ENCODE peak calls at places on chromosomes 13 and 19, in six cellular contexts. One of them, this sample, is unnamed.

GRCh38 chr19:16372065-16372915 is 47.7 kb downstream of the KLF2 start:
- DNase-seq in T-helper 9 cell: no peak
- DNase-seq in activated CD4-positive, alpha-beta T cell treated with anti-CD3 and anti-CD28 coated beads, Interleukin-2, amount 50 U/mL, for 24 hours: no peak
- DNase-seq in activated naive CD8-positive, alpha-beta T cell treated with anti-CD3 and anti-CD28 coated beads, Interleukin-2, amount 10 ng/mL, durations not matched to agents 7 days and 5 days: no peak
- DNase-seq in activated CD8-positive, alpha-beta T cell treated with anti-CD3 and anti-CD28 coated beads, Interleukin-2, amount 10 ng/mL, durations not matched to agents 7 days and 5 days: peak
- DNase-seq in pulmonary artery endothelial cell: no peak
- DNase-seq in this sample: no peak

GRCh38 chr13:76853481-76853880 is 32.7 kb downstream of the KCTD12 start:
- DNase-seq in T-helper 9 cell: no peak
- DNase-seq in activated CD8-positive, alpha-beta T cell treated with anti-CD3 and anti-CD28 coated beads, Interleukin-2, amount 10 ng/mL, durations not matched to agents 7 days and 5 days: no peak
- DNase-seq in activated naive CD8-positive, alpha-beta T cell treated with anti-CD3 and anti-CD28 coated beads, Interleukin-2, amount 10 ng/mL, durations not matched to agents 7 days and 5 days: no peak
- DNase-seq in pulmonary artery endothelial cell: peak
- DNase-seq in activated CD4-positive, alpha-beta T cell treated with anti-CD3 and anti-CD28 coated beads, Interleukin-2, amount 50 U/mL, for 24 hours: no peak
- DNase-seq in this sample: no peak

GRCh38 chr19:55528030-55528801 is 8.7 kb downstream of the SBK2 start:
- DNase-seq in pulmonary artery endothelial cell: no peak
- DNase-seq in activated CD8-positive, alpha-beta T cell treated with anti-CD3 and anti-CD28 coated beads, Interleukin-2, amount 10 ng/mL, durations not matched to agents 7 days and 5 days: no peak
- DNase-seq in activated CD4-positive, alpha-beta T cell treated with anti-CD3 and anti-CD28 coated beads, Interleukin-2, amount 50 U/mL, for 24 hours: no peak
- DNase-seq in activated naive CD8-positive, alpha-beta T cell treated with anti-CD3 and anti-CD28 coated beads, Interleukin-2, amount 10 ng/mL, durations not matched to agents 7 days and 5 days: no peak
- DNase-seq in T-helper 9 cell: no peak
- DNase-seq in this sample: no peak

GRCh38 chr13:28047784-28048388 is 52.5 kb downstream of the FLT3 start:
- DNase-seq in activated naive CD8-positive, alpha-beta T cell treated with anti-CD3 and anti-CD28 coated beads, Interleukin-2, amount 10 ng/mL, durations not matched to agents 7 days and 5 days: no peak
- DNase-seq in T-helper 9 cell: no peak
- DNase-seq in activated CD8-positive, alpha-beta T cell treated with anti-CD3 and anti-CD28 coated beads, Interleukin-2, amount 10 ng/mL, durations not matched to agents 7 days and 5 days: no peak
- DNase-seq in pulmonary artery endothelial cell: no peak
- DNase-seq in activated CD4-positive, alpha-beta T cell treated with anti-CD3 and anti-CD28 coated beads, Interleukin-2, amount 50 U/mL, for 24 hours: no peak
- DNase-seq in this sample: no peak

GRCh38 chr13:46866150-46866549 is 30.7 kb downstream of the HTR2A start:
- DNase-seq in activated naive CD8-positive, alpha-beta T cell treated with anti-CD3 and anti-CD28 coated beads, Interleukin-2, amount 10 ng/mL, durations not matched to agents 7 days and 5 days: no peak
- DNase-seq in activated CD8-positive, alpha-beta T cell treated with anti-CD3 and anti-CD28 coated beads, Interleukin-2, amount 10 ng/mL, durations not matched to agents 7 days and 5 days: no peak
- DNase-seq in activated CD4-positive, alpha-beta T cell treated with anti-CD3 and anti-CD28 coated beads, Interleukin-2, amount 50 U/mL, for 24 hours: no peak
- DNase-seq in pulmonary artery endothelial cell: peak
- DNase-seq in T-helper 9 cell: no peak
- DNase-seq in this sample: peak

GRCh38 chr19:46860846-46861690 is at the start of gene ARHGAP35:
- DNase-seq in pulmonary artery endothelial cell: no peak
- DNase-seq in T-helper 9 cell: peak
- DNase-seq in activated CD4-positive, alpha-beta T cell treated with anti-CD3 and anti-CD28 coated beads, Interleukin-2, amount 50 U/mL, for 24 hours: no peak
- DNase-seq in activated naive CD8-positive, alpha-beta T cell treated with anti-CD3 and anti-CD28 coated beads, Interleukin-2, amount 10 ng/mL, durations not matched to agents 7 days and 5 days: no peak
- DNase-seq in activated CD8-positive, alpha-beta T cell treated with anti-CD3 and anti-CD28 coated beads, Interleukin-2, amount 10 ng/mL, durations not matched to agents 7 days and 5 days: peak
- DNase-seq in this sample: peak

GRCh38 chr13:83935566-83935965 is 53.3 kb upstream of the SLITRK1 start:
- DNase-seq in activated CD8-positive, alpha-beta T cell treated with anti-CD3 and anti-CD28 coated beads, Interleukin-2, amount 10 ng/mL, durations not matched to agents 7 days and 5 days: no peak
- DNase-seq in activated naive CD8-positive, alpha-beta T cell treated with anti-CD3 and anti-CD28 coated beads, Interleukin-2, amount 10 ng/mL, durations not matched to agents 7 days and 5 days: no peak
- DNase-seq in T-helper 9 cell: no peak
- DNase-seq in pulmonary artery endothelial cell: no peak
- DNase-seq in activated CD4-positive, alpha-beta T cell treated with anti-CD3 and anti-CD28 coated beads, Interleukin-2, amount 50 U/mL, for 24 hours: no peak
- DNase-seq in this sample: no peak

GRCh38 chr19:55465460-55466245 is 1.1 kb upstream of the C19orf85 start:
- DNase-seq in activated naive CD8-positive, alpha-beta T cell treated with anti-CD3 and anti-CD28 coated beads, Interleukin-2, amount 10 ng/mL, durations not matched to agents 7 days and 5 days: no peak
- DNase-seq in pulmonary artery endothelial cell: no peak
- DNase-seq in activated CD4-positive, alpha-beta T cell treated with anti-CD3 and anti-CD28 coated beads, Interleukin-2, amount 50 U/mL, for 24 hours: no peak
- DNase-seq in T-helper 9 cell: no peak
- DNase-seq in activated CD8-positive, alpha-beta T cell treated with anti-CD3 and anti-CD28 coated beads, Interleukin-2, amount 10 ng/mL, durations not matched to agents 7 days and 5 days: no peak
- DNase-seq in this sample: no peak

GRCh38 chr19:57830071-57830602 is at the start of gene ZNF587B:
- DNase-seq in pulmonary artery endothelial cell: no peak
- DNase-seq in activated CD4-positive, alpha-beta T cell treated with anti-CD3 and anti-CD28 coated beads, Interleukin-2, amount 50 U/mL, for 24 hours: no peak
- DNase-seq in activated CD8-positive, alpha-beta T cell treated with anti-CD3 and anti-CD28 coated beads, Interleukin-2, amount 10 ng/mL, durations not matched to agents 7 days and 5 days: peak
- DNase-seq in activated naive CD8-positive, alpha-beta T cell treated with anti-CD3 and anti-CD28 coated beads, Interleukin-2, amount 10 ng/mL, durations not matched to agents 7 days and 5 days: peak
- DNase-seq in T-helper 9 cell: peak
- DNase-seq in this sample: peak

GRCh38 chr19:45200614-45201013 is 22.0 kb downstream of the BLOC1S3 start:
- DNase-seq in activated CD8-positive, alpha-beta T cell treated with anti-CD3 and anti-CD28 coated beads, Interleukin-2, amount 10 ng/mL, durations not matched to agents 7 days and 5 days: no peak
- DNase-seq in pulmonary artery endothelial cell: no peak
- DNase-seq in activated naive CD8-positive, alpha-beta T cell treated with anti-CD3 and anti-CD28 coated beads, Interleukin-2, amount 10 ng/mL, durations not matched to agents 7 days and 5 days: no peak
- DNase-seq in T-helper 9 cell: no peak
- DNase-seq in activated CD4-positive, alpha-beta T cell treated with anti-CD3 and anti-CD28 coated beads, Interleukin-2, amount 50 U/mL, for 24 hours: no peak
- DNase-seq in this sample: no peak

GRCh38 chr13:26914624-26915023 is 154.0 kb upstream of the GPR12 start:
- DNase-seq in T-helper 9 cell: no peak
- DNase-seq in activated naive CD8-positive, alpha-beta T cell treated with anti-CD3 and anti-CD28 coated beads, Interleukin-2, amount 10 ng/mL, durations not matched to agents 7 days and 5 days: no peak
- DNase-seq in pulmonary artery endothelial cell: no peak
- DNase-seq in activated CD4-positive, alpha-beta T cell treated with anti-CD3 and anti-CD28 coated beads, Interleukin-2, amount 50 U/mL, for 24 hours: no peak
- DNase-seq in activated CD8-positive, alpha-beta T cell treated with anti-CD3 and anti-CD28 coated beads, Interleukin-2, amount 10 ng/mL, durations not matched to agents 7 days and 5 days: peak
- DNase-seq in this sample: no peak

GRCh38 chr19:49997709-49998108 is 27.5 kb downstream of the VRK3 start:
- DNase-seq in T-helper 9 cell: no peak
- DNase-seq in activated CD4-positive, alpha-beta T cell treated with anti-CD3 and anti-CD28 coated beads, Interleukin-2, amount 50 U/mL, for 24 hours: no peak
- DNase-seq in activated naive CD8-positive, alpha-beta T cell treated with anti-CD3 and anti-CD28 coated beads, Interleukin-2, amount 10 ng/mL, durations not matched to agents 7 days and 5 days: no peak
- DNase-seq in pulmonary artery endothelial cell: no peak
- DNase-seq in activated CD8-positive, alpha-beta T cell treated with anti-CD3 and anti-CD28 coated beads, Interleukin-2, amount 10 ng/mL, durations not matched to agents 7 days and 5 days: peak
- DNase-seq in this sample: no peak

GRCh38 chr19:53432088-53432661 is 391 bp downstream of the ZNF761 start:
- DNase-seq in activated naive CD8-positive, alpha-beta T cell treated with anti-CD3 and anti-CD28 coated beads, Interleukin-2, amount 10 ng/mL, durations not matched to agents 7 days and 5 days: peak
- DNase-seq in activated CD4-positive, alpha-beta T cell treated with anti-CD3 and anti-CD28 coated beads, Interleukin-2, amount 50 U/mL, for 24 hours: no peak
- DNase-seq in pulmonary artery endothelial cell: no peak
- DNase-seq in T-helper 9 cell: no peak
- DNase-seq in activated CD8-positive, alpha-beta T cell treated with anti-CD3 and anti-CD28 coated beads, Interleukin-2, amount 10 ng/mL, durations not matched to agents 7 days and 5 days: peak
- DNase-seq in this sample: no peak

GRCh38 chr13:44815507-44816074 is 173.7 kb downstream of the NUFIP1 start:
- DNase-seq in activated naive CD8-positive, alpha-beta T cell treated with anti-CD3 and anti-CD28 coated beads, Interleukin-2, amount 10 ng/mL, durations not matched to agents 7 days and 5 days: no peak
- DNase-seq in activated CD8-positive, alpha-beta T cell treated with anti-CD3 and anti-CD28 coated beads, Interleukin-2, amount 10 ng/mL, durations not matched to agents 7 days and 5 days: no peak
- DNase-seq in T-helper 9 cell: no peak
- DNase-seq in pulmonary artery endothelial cell: no peak
- DNase-seq in activated CD4-positive, alpha-beta T cell treated with anti-CD3 and anti-CD28 coated beads, Interleukin-2, amount 50 U/mL, for 24 hours: peak
- DNase-seq in this sample: no peak

GRCh38 chr19:55552206-55552605 is 6.9 kb upstream of the SBK3 start:
- DNase-seq in T-helper 9 cell: no peak
- DNase-seq in pulmonary artery endothelial cell: no peak
- DNase-seq in activated naive CD8-positive, alpha-beta T cell treated with anti-CD3 and anti-CD28 coated beads, Interleukin-2, amount 10 ng/mL, durations not matched to agents 7 days and 5 days: no peak
- DNase-seq in activated CD8-positive, alpha-beta T cell treated with anti-CD3 and anti-CD28 coated beads, Interleukin-2, amount 10 ng/mL, durations not matched to agents 7 days and 5 days: no peak
- DNase-seq in activated CD4-positive, alpha-beta T cell treated with anti-CD3 and anti-CD28 coated beads, Interleukin-2, amount 50 U/mL, for 24 hours: no peak
- DNase-seq in this sample: no peak

GRCh38 chr19:48454150-48454730 is 1.1 kb upstream of the KCNJ14 start:
- DNase-seq in activated CD4-positive, alpha-beta T cell treated with anti-CD3 and anti-CD28 coated beads, Interleukin-2, amount 50 U/mL, for 24 hours: no peak
- DNase-seq in activated naive CD8-positive, alpha-beta T cell treated with anti-CD3 and anti-CD28 coated beads, Interleukin-2, amount 10 ng/mL, durations not matched to agents 7 days and 5 days: no peak
- DNase-seq in pulmonary artery endothelial cell: no peak
- DNase-seq in T-helper 9 cell: no peak
- DNase-seq in activated CD8-positive, alpha-beta T cell treated with anti-CD3 and anti-CD28 coated beads, Interleukin-2, amount 10 ng/mL, durations not matched to agents 7 days and 5 days: no peak
- DNase-seq in this sample: no peak

GRCh38 chr19:19595171-19595701 is 23.3 kb downstream of the PBX4 start:
- DNase-seq in activated naive CD8-positive, alpha-beta T cell treated with anti-CD3 and anti-CD28 coated beads, Interleukin-2, amount 10 ng/mL, durations not matched to agents 7 days and 5 days: no peak
- DNase-seq in pulmonary artery endothelial cell: no peak
- DNase-seq in activated CD8-positive, alpha-beta T cell treated with anti-CD3 and anti-CD28 coated beads, Interleukin-2, amount 10 ng/mL, durations not matched to agents 7 days and 5 days: no peak
- DNase-seq in activated CD4-positive, alpha-beta T cell treated with anti-CD3 and anti-CD28 coated beads, Interleukin-2, amount 50 U/mL, for 24 hours: no peak
- DNase-seq in T-helper 9 cell: no peak
- DNase-seq in this sample: peak

GRCh38 chr19:21693399-21693798 is 74.0 kb downstream of the ZNF100 start:
- DNase-seq in activated naive CD8-positive, alpha-beta T cell treated with anti-CD3 and anti-CD28 coated beads, Interleukin-2, amount 10 ng/mL, durations not matched to agents 7 days and 5 days: no peak
- DNase-seq in activated CD8-positive, alpha-beta T cell treated with anti-CD3 and anti-CD28 coated beads, Interleukin-2, amount 10 ng/mL, durations not matched to agents 7 days and 5 days: no peak
- DNase-seq in pulmonary artery endothelial cell: no peak
- DNase-seq in T-helper 9 cell: no peak
- DNase-seq in activated CD4-positive, alpha-beta T cell treated with anti-CD3 and anti-CD28 coated beads, Interleukin-2, amount 50 U/mL, for 24 hours: no peak
- DNase-seq in this sample: no peak

GRCh38 chr19:55284405-55285058 is 735 bp downstream of the BRSK1 start:
- DNase-seq in pulmonary artery endothelial cell: no peak
- DNase-seq in activated naive CD8-positive, alpha-beta T cell treated with anti-CD3 and anti-CD28 coated beads, Interleukin-2, amount 10 ng/mL, durations not matched to agents 7 days and 5 days: no peak
- DNase-seq in activated CD4-positive, alpha-beta T cell treated with anti-CD3 and anti-CD28 coated beads, Interleukin-2, amount 50 U/mL, for 24 hours: no peak
- DNase-seq in T-helper 9 cell: no peak
- DNase-seq in activated CD8-positive, alpha-beta T cell treated with anti-CD3 and anti-CD28 coated beads, Interleukin-2, amount 10 ng/mL, durations not matched to agents 7 days and 5 days: no peak
- DNase-seq in this sample: no peak

GRCh38 chr13:99828114-99828513 is 143.5 kb downstream of the ZIC5 start:
- DNase-seq in activated naive CD8-positive, alpha-beta T cell treated with anti-CD3 and anti-CD28 coated beads, Interleukin-2, amount 10 ng/mL, durations not matched to agents 7 days and 5 days: no peak
- DNase-seq in activated CD8-positive, alpha-beta T cell treated with anti-CD3 and anti-CD28 coated beads, Interleukin-2, amount 10 ng/mL, durations not matched to agents 7 days and 5 days: no peak
- DNase-seq in T-helper 9 cell: no peak
- DNase-seq in pulmonary artery endothelial cell: no peak
- DNase-seq in activated CD4-positive, alpha-beta T cell treated with anti-CD3 and anti-CD28 coated beads, Interleukin-2, amount 50 U/mL, for 24 hours: no peak
- DNase-seq in this sample: no peak

GRCh38 chr13:24744247-24744646 is 19.7 kb upstream of the RNF17 start:
- DNase-seq in activated naive CD8-positive, alpha-beta T cell treated with anti-CD3 and anti-CD28 coated beads, Interleukin-2, amount 10 ng/mL, durations not matched to agents 7 days and 5 days: no peak
- DNase-seq in activated CD4-positive, alpha-beta T cell treated with anti-CD3 and anti-CD28 coated beads, Interleukin-2, amount 50 U/mL, for 24 hours: no peak
- DNase-seq in activated CD8-positive, alpha-beta T cell treated with anti-CD3 and anti-CD28 coated beads, Interleukin-2, amount 10 ng/mL, durations not matched to agents 7 days and 5 days: no peak
- DNase-seq in T-helper 9 cell: no peak
- DNase-seq in pulmonary artery endothelial cell: no peak
- DNase-seq in this sample: no peak

This sample was measured in CD14-positive monocyte.